ENCODE peak calls at places on chromosomes 6 and 20, in eight cellular contexts. G is IMR-90, U is endothelial cell of umbilical vein, V is heart left ventricle, F is A549, A is uterus, S is GM12891, I is testis. J is an unnamed sample.
A peak's percentile ranks its signal among the peaks of the same experiment; 100 is the strongest.

GRCh38 chr6:100730581-100730980 is 150.5 kb downstream of the ASCC3 start:
- DNase-seq in G (no peak), U (no peak), V (no peak), F (no peak), A (no peak), S (no peak), I (no peak), J (no peak)

GRCh38 chr6:14283600-14284235 is 166.1 kb downstream of the CD83 start:
- DNase-seq in G (no peak), U (no peak), V (peak; percentile 51), F (no peak), A (no peak), S (no peak), I (no peak), J (no peak)

GRCh38 chr6:111805511-111806181 is 67.6 kb downstream of the FYN start:
- DNase-seq in G (peak; percentile 85), U (peak; percentile 51), V (no peak), F (no peak), A (no peak), S (no peak), I (no peak), J (no peak)

GRCh38 chr20:37573626-37574198 is 46.0 kb upstream of the BLCAP start:
- DNase-seq in G (no peak), U (no peak), V (no peak), F (no peak), A (no peak), S (no peak), I (no peak), J (peak; percentile 25)

GRCh38 chr6:158321960-158322359 is 9.7 kb downstream of the TULP4 start:
- DNase-seq in G (peak; percentile 77), U (peak; percentile 89), V (no peak), F (no peak), A (no peak), S (no peak), I (no peak), J (no peak)

GRCh38 chr20:61656198-61656597 is 404.1 kb downstream of the CDH4 start:
- DNase-seq in G (no peak), U (no peak), V (no peak), F (no peak), A (no peak), S (no peak), I (no peak), J (no peak)

GRCh38 chr6:102417368-102417767 is 1023.9 kb downstream of the GRIK2 start:
- DNase-seq in G (no peak), U (no peak), V (no peak), F (no peak), A (no peak), S (no peak), I (no peak), J (no peak)

GRCh38 chr6:37741757-37742400 is 44.2 kb upstream of the MDGA1 start:
- DNase-seq in G (no peak), U (peak; percentile 20), V (no peak), F (peak; percentile 22), A (no peak), S (no peak), I (no peak), J (peak; percentile 58)

GRCh38 chr20:59748555-59749292 is 144.4 kb downstream of the PHACTR3 start:
- DNase-seq in G (peak; percentile 19), U (no peak), V (no peak), F (no peak), A (peak; percentile 65), S (no peak), I (no peak), J (no peak)

GRCh38 chr20:21509597-21510331 is 4.1 kb downstream of the NKX2-2 start:
- DNase-seq in G (peak; percentile 25), U (no peak), V (no peak), F (peak; percentile 59), A (no peak), S (no peak), I (peak; percentile 50), J (no peak)

GRCh38 chr6:111555041-111555440 is 50.6 kb downstream of the TRAF3IP2 start:
- DNase-seq in G (peak; percentile 43), U (no peak), V (no peak), F (no peak), A (no peak), S (no peak), I (no peak), J (no peak)

GRCh38 chr6:121838842-121839241 is 403.4 kb downstream of the GJA1 start:
- DNase-seq in G (peak; percentile 38), U (no peak), V (peak; percentile 75), F (no peak), A (no peak), S (no peak), I (no peak), J (no peak)

GRCh38 chr20:23050847-23051627 is 1.6 kb upstream of the THBD start:
- DNase-seq in G (peak; percentile 52), U (peak; percentile 94), V (peak; percentile 79), F (peak; percentile 77), A (peak; percentile 51), S (peak; percentile 35), I (peak; percentile 89), J (peak; percentile 69)

GRCh38 chr20:23049933-23050838 is 714 bp upstream of the THBD start:
- DNase-seq in G (no peak), U (no peak), V (peak; percentile 77), F (peak; percentile 81), A (no peak), S (no peak), I (peak; percentile 44), J (no peak)

GRCh38 chr20:23048283-23049200 is 930 bp downstream of the THBD start:
- DNase-seq in G (peak; percentile 1), U (peak; percentile 70), V (peak; percentile 67), F (peak; percentile 83), A (peak; percentile 22), S (peak; percentile 36), I (peak; percentile 50), J (peak; percentile 60)

GRCh38 chr20:23047738-23048214 is 1.7 kb downstream of the THBD start:
- DNase-seq in G (no peak), U (peak; percentile 47), V (peak; percentile 34), F (peak; percentile 71), A (no peak), S (no peak), I (no peak), J (no peak)

DNA sequence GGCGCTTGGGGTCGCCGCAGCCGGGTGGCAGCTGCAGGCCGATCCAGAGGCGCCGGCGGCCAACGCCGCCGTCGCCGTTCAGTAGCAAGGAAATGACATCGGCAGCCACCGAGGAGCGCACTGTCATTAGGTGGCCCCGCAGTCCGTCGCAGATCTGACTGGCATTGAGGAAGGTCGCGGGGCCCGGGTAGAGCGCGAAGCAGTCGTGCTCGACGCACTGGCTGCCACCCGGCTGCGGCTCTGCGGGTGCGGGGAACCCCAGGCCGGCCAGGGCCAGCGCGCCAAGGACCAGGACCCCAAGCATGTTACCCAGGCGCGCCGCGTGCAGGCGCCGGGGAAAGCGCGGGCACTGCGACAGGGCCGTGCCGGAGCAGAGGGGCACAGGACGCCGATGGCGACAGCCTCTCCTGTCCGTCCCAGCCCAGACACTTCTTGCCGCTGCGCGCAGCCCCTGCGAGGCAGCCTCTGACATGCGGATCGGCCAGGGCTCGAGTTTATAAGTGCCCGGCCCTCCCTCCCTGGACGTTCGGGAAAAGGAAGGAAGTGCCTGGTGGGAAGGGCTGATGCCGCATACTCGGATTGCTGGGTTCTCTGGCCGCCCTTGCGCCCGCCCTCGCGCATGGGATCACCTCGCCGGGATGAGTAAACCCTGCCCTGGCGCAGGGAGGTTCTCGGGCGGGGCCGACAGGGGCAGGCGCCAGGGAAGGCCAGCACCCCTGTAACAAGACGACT is at the start of gene THBD:
- DNase-seq in G (peak; percentile 12), U (peak; percentile 86), V (peak; percentile 92), F (peak; percentile 94), A (peak; percentile 51), S (no peak), I (peak; percentile 81), J (no peak)
- TF ChIP-seq POLR2A in G (no peak), U (peak; percentile 96), V (no peak), F (peak; percentile 99), A (peak; percentile 69), S (no peak), I (no peak), J (peak; percentile 19)

GRCh38 chr6:143842902-143843688 is at the start of gene LTV1:
- DNase-seq in G (peak; percentile 96), U (peak; percentile 97), V (peak; percentile 97), F (peak; percentile 95), A (peak; percentile 97), S (peak; percentile 91), I (peak; percentile 98), J (peak; percentile 97)
- TF ChIP-seq POLR2A in G (peak; percentile 89), U (peak; percentile 92), V (no peak), F (peak; percentile 39), A (peak; percentile 70), S (peak; percentile 91), I (no peak), J (peak; percentile 68)

GRCh38 chr6:149128489-149129145 is 188.9 kb upstream of the TAB2 start:
- DNase-seq in G (no peak), U (peak; percentile 21), V (no peak), F (no peak), A (no peak), S (no peak), I (no peak), J (peak; percentile 47)
- TF ChIP-seq POLR2A in G (no peak), U (no peak), V (no peak), F (no peak), A (no peak), S (no peak), I (no peak), J (no peak)

GRCh38 chr20:50193851-50194830 is 3.5 kb downstream of the CEBPB start:
- DNase-seq in G (peak; percentile 57), U (no peak), V (no peak), F (peak; percentile 31), A (no peak), S (no peak), I (no peak), J (no peak)
- TF ChIP-seq POLR2A in G (peak; percentile 3), U (no peak), V (no peak), F (no peak), A (no peak), S (no peak), I (no peak), J (no peak)

DNA sequence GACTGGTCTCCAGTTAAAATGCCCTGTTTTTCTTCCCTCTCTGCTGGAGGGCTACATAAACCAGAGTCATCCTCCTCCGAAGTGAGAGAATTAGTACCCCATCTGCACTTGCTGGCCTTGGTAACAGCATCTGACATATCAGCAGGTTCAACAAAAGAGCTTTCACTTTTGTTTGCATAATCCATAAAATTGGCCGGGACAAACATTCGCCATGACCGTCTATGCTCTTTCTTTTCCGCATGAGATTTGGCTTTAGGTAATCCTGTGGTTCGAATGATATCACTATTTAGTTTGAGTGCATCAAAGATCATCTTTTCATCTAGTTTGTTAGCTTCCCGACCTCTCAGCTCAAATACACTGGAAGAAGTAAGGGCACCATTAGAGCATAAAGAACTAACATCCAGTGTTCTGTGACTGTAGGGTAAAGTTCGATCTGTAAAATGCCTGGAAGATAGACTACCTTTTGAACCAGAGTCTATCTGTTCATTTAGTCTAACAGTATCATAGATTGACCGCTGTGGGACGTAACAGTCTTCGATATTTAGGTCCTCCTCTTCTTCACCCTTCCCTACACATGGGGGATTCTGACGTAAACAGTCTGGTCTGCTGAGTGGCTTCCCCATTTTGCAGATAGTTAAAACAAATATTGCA is 101.6 kb downstream of the DST start:
- DNase-seq in G (peak; percentile 58), U (peak; percentile 63), V (no peak), F (no peak), A (no peak), S (no peak), I (no peak), J (no peak)
- TF ChIP-seq POLR2A in G (no peak), U (no peak), V (no peak), F (no peak), A (no peak), S (no peak), I (no peak), J (no peak)

GRCh38 chr6:3751730-3752537 is 421 bp upstream of the PXDC1 start:
- DNase-seq in G (peak; percentile 93), U (peak; percentile 95), V (peak; percentile 93), F (peak; percentile 73), A (peak; percentile 94), S (peak; percentile 79), I (peak; percentile 85), J (peak; percentile 86)
- TF ChIP-seq POLR2A in G (peak; percentile 4), U (no peak), V (no peak), F (no peak), A (peak; percentile 86), S (no peak), I (no peak), J (peak; percentile 23)

J was measured in Peyer's patch.